ENCODE peak calls at places on chromosomes 13 and 19, in six cellular contexts. I is CD8-positive, alpha-beta T cell; V is mesendoderm; Z is upper lobe of right lung; R is GM12878; C is Peyer's patch. Q is an unnamed sample. For H3K4me1, the result is how much of the 10 kb centered on the place peaks cover.

GRCh38 chr13:107466326-107466725 is 749.0 kb downstream of the LIG4 start:
- DNase-seq in Z (no peak), C (no peak), R (no peak), I (no peak), V (peak), Q (no peak)

GRCh38 chr19:49853852-49854849 is 3.2 kb downstream of the PTOV1 start:
- DNase-seq in Z (no peak), V (no peak), I (no peak), C (no peak), R (no peak), Q (no peak)

GRCh38 chr13:43269037-43269476 is 245.7 kb downstream of the DNAJC15 start:
- DNase-seq in C (peak), R (no peak), V (no peak), Z (no peak), I (no peak), Q (no peak)

GRCh38 chr19:14517446-14517839 is 754 bp downstream of the DNAJB1 start:
- DNase-seq in V (peak), R (no peak), Z (no peak), I (no peak), C (peak), Q (no peak)

GRCh38 chr19:55615553-55616394 is 8.6 kb downstream of the ZNF784 start:
- DNase-seq in V (no peak), Z (no peak), I (no peak), C (no peak), R (no peak), Q (no peak)

GRCh38 chr13:31310781-31311180 is 111.0 kb downstream of the B3GLCT start:
- DNase-seq in Z (no peak), I (no peak), C (no peak), R (no peak), V (no peak), Q (no peak)

GRCh38 chr13:66128692-66129269 is 1101.4 kb downstream of the PCDH9 start:
- DNase-seq in R (no peak), V (no peak), C (no peak), Z (no peak), I (no peak), Q (no peak)

GRCh38 chr13:92849381-92849780 is 377.2 kb upstream of the GPC6 start:
- DNase-seq in C (no peak), Z (no peak), R (no peak), I (no peak), V (no peak), Q (no peak)

GRCh38 chr13:29878101-29878500 is 27.7 kb upstream of the UBL3 start:
- DNase-seq in R (no peak), C (no peak), I (no peak), Z (no peak), V (peak), Q (no peak)

GRCh38 chr19:18519962-18520847 is 1.7 kb downstream of the ELL start:
- DNase-seq in V (peak), I (peak), R (no peak), Z (peak), C (peak), Q (peak)

GRCh38 chr13:77828815-77829214 is 89.8 kb downstream of the EDNRB start:
- DNase-seq in V (no peak), R (no peak), C (no peak), Z (no peak), I (no peak), Q (no peak)

GRCh38 chr13:31982540-31982939 is 49.0 kb upstream of the FRY start:
- DNase-seq in Z (peak), C (peak), V (no peak), I (no peak), R (no peak), Q (no peak)

GRCh38 chr19:31285744-31286143 is 63.5 kb downstream of the TSHZ3 start:
- DNase-seq in I (no peak), V (no peak), R (no peak), C (no peak), Z (peak), Q (no peak)

GRCh38 chr13:51291341-51291740 is 48.1 kb upstream of the SERPINE3 start:
- DNase-seq in V (no peak), R (no peak), Z (no peak), I (no peak), C (no peak), Q (no peak)

GRCh38 chr19:33849551-33850147 is 53.0 kb downstream of the KCTD15 start:
- DNase-seq in C (no peak), R (no peak), Z (no peak), I (no peak), V (no peak), Q (no peak)

GRCh38 chr13:113448885-113449692 is 4.2 kb downstream of the ADPRHL1 start:
- DNase-seq in V (no peak), Z (peak), I (peak), C (peak), R (peak), Q (peak)

GRCh38 chr19:15115080-15115479 is 7.9 kb downstream of the SYDE1 start:
- DNase-seq in V (no peak), I (no peak), C (peak), R (no peak), Z (no peak), Q (no peak)

GRCh38 chr19:50490411-50490811 is 13.8 kb upstream of the GARIN5A start:
- DNase-seq in R (no peak), V (no peak), I (no peak), C (no peak), Z (peak), Q (no peak)

GRCh38 chr13:92830821-92831220 is 395.8 kb upstream of the GPC6 start:
- DNase-seq in V (no peak), C (no peak), Z (no peak), R (no peak), I (no peak), Q (no peak)

GRCh38 chr13:29472317-29472961 is 123.0 kb downstream of the SLC7A1 start:
- DNase-seq in C (peak), I (peak), V (peak), Z (no peak), R (no peak), Q (peak)

GRCh38 chr13:77832339-77833100 is 86.1 kb downstream of the EDNRB start:
- DNase-seq in C (no peak), I (no peak), V (no peak), Z (no peak), R (no peak), Q (no peak)

GRCh38 chr19:1699998-1700732 is 47.8 kb upstream of the TCF3 start:
- DNase-seq in V (no peak), C (no peak), Z (no peak), R (no peak), I (no peak), Q (no peak)

GRCh38 chr13:110680852-110681251 is 25.1 kb downstream of the CARS2 start:
- DNase-seq in V (peak), Z (no peak), R (no peak), C (no peak), I (no peak), Q (peak)

GRCh38 chr13:110676057-110676510 is 29.8 kb downstream of the CARS2 start:
- DNase-seq in I (no peak), V (no peak), C (peak), Z (no peak), R (peak), Q (no peak)

GRCh38 chr13:110677731-110678545 is 28.0 kb downstream of the CARS2 start:
- DNase-seq in R (no peak), C (no peak), Z (no peak), V (no peak), I (no peak), Q (no peak)

GRCh38 chr13:110681868-110682550 is 23.9 kb downstream of the CARS2 start:
- DNase-seq in Z (no peak), C (no peak), I (no peak), R (no peak), V (no peak), Q (no peak)

GRCh38 chr13:110676511-110677204 is 29.3 kb downstream of the CARS2 start:
- DNase-seq in I (no peak), R (peak), Z (no peak), C (peak), V (no peak), Q (no peak)
- H3K4me1 ChIP-seq in I (under half), R (under half), Z (under half), C (under half), V (under half), Q (under half)

DNA sequence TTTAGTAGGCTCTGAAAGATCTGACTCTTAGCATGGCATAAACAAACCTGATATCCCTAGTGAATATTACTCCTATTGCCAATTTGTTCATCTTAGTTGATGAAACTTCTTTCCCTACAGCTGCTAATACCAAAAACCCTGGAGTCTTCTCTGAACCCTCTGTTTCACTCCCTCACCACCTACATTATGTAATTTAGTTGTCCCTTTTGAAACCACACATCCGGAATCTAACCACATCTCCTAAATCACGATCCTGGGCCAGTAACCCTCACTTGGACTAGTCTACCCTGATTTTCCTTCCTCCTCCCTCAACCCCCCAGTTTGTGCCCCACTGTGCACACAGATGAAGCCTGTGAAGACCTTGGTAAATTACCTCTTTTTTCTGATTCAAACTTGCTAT is 1.2 kb downstream of the ZNF256 start:
- DNase-seq in I (no peak), C (no peak), Z (no peak), V (no peak), R (no peak), Q (no peak)
- H3K4me3 ChIP-seq in I (peak), C (no peak), Z (peak), V (peak), R (peak), Q (peak)

DNA sequence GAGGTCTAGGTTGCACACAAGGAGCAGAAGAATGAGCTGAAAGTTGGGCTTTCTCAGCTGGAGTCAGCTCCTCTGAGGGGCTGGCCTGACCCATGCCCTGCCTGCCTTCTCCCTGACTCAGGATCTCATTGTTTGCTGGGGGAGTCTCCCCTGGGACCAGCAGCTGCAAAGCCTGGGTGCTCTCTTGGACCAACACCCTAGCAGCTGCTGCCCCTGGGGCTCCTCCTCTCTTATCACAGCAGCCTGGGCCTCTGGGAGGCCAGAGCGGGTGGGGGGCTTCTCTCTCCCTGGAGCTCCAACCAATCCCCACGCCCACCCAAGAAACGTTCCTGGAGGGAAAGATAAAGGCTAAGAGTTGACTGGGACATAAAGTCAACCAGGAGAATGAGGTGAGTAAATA is 1.6 kb upstream of the FCGBP start:
- DNase-seq in I (no peak), V (no peak), Z (no peak), C (peak), R (no peak), Q (no peak)
- H3K4me1 ChIP-seq in I (half or more), V (under half), Z (under half), C (under half), R (under half), Q (under half)

DNA sequence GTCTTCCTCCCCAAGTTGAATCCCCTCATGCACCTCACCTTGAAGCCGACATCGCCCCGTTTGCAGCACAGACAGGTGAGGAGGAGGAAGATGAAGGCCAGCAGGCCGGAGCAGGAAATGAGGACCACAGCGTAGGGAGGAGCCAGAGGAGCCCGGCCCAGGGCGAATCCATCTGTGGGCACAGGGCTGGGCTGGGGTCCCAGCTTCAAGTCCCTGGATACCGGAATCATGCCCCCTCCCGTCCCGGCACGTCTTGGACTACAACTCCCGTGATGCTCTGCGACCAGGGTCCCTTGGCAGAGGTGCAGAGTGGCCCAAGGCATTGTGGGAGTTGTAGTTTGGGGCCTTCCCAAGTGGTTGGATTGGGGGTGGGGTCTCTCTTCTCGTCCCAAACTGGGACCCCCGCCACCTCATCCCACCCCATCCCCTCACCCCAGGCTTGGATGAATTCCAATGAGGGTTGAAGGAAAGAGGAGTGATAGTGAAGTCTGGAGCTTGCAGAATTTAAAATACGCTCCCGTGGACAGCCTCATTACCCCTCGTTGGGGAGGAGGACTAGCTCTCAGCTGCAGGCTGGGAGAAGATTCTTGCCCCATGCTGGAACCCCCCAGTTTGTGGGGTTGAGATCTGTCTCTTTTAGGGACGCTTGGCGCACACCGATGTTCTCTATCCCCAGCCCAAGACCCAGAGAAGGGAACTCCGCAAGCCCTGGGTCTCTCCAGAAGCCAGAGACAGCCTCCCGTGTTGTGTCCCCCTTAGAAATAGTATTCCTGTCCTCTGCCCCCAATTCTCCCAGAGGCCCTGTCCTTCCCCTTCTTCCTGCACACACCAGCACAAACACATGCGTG is 990 bp downstream of the LMTK3 start:
- DNase-seq in Z (peak), C (peak), R (no peak), V (peak), I (peak), Q (peak)
- H3K4me3 ChIP-seq in Z (peak), C (no peak), R (no peak), V (no peak), I (peak), Q (peak)

DNA sequence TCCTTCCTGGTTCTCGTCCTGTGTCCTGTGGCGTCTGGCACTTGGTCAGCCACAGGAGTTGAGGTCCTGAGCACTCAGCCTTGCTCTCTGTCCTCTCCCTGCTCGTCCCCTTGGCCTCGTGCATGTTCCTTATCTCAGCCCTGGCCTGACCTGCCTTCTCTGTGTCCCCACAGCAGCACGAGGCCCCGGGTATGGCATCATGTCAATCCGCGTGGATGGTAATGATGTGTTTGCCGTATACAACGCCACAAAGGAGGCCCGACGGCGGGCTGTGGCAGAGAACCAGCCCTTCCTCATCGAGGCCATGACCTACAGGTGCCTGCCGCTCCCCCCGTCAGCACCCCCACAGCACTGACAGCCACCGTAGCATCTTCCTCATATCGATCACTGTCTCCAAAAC is 4.7 kb downstream of the B3GNT8 start:
- DNase-seq in R (no peak), C (no peak), V (no peak), Z (no peak), I (no peak), Q (no peak)
- H3K4me1 ChIP-seq in R (under half), C (under half), V (under half), Z (under half), I (under half), Q (under half)

GRCh38 chr13:20812890-20813289 is 39.1 kb upstream of the EEF1AKMT1 start:
- DNase-seq in I (no peak), R (no peak), Z (no peak), C (no peak), V (peak), Q (no peak)
- H3K4me3 ChIP-seq in I (no peak), R (no peak), Z (no peak), C (no peak), V (no peak), Q (no peak)

GRCh38 chr13:50127726-50128291 is 112.6 kb downstream of the KCNRG start:
- DNase-seq in R (no peak), C (no peak), I (no peak), Z (no peak), V (peak), Q (peak)

GRCh38 chr13:50125556-50126377 is 110.5 kb downstream of the KCNRG start:
- DNase-seq in I (peak), Z (peak), V (peak), R (no peak), C (peak), Q (peak)

GRCh38 chr13:50128406-50129048 is 113.3 kb downstream of the KCNRG start:
- DNase-seq in I (no peak), C (no peak), V (peak), R (no peak), Z (no peak), Q (peak)

GRCh38 chr13:50126378-50127016 is 111.3 kb downstream of the KCNRG start:
- DNase-seq in I (no peak), C (peak), V (peak), R (no peak), Z (no peak), Q (peak)

GRCh38 chr13:50127017-50127725 is 111.9 kb downstream of the KCNRG start:
- DNase-seq in R (no peak), C (peak), V (peak), I (no peak), Z (peak), Q (peak)
- H3K4me1 ChIP-seq in R (half or more), C (under half), V (under half), I (half or more), Z (under half), Q (half or more)

GRCh38 chr19:41958367-41959055 is 610 bp downstream of the RABAC1 start:
- DNase-seq in I (peak), V (peak), C (peak), R (no peak), Z (peak), Q (peak)

GRCh38 chr19:41957838-41958366 is 1.2 kb downstream of the RABAC1 start:
- DNase-seq in C (peak), Z (peak), R (no peak), I (no peak), V (peak), Q (peak)

GRCh38 chr19:41959056-41960053 is at the start of gene RABAC1:
- DNase-seq in C (peak), V (peak), R (peak), Z (peak), I (peak), Q (peak)

GRCh38 chr19:41957161-41957837 is 1.8 kb downstream of the RABAC1 start:
- DNase-seq in I (no peak), V (no peak), C (peak), R (no peak), Z (no peak), Q (no peak)

DNA sequence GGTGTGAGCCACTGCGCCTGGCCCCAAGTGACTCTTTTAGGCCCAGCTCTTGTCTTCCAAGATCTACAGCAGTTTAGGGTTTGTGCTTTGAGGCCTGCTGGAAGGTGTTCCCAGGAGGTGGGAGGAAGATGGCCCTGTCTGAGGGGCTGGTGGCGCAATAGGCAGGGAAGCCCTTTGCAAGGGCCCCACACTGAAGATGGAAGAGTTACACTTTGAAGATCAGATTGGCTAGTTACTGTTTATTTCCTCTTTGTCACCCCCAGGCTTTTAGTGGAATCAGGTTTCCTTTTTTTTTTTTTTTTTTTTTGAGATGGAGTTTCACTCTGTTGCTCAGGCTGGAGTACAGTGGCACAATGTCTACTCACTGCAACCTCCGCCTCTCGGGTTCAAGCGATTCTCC is 1.9 kb upstream of the RABAC1 start:
- DNase-seq in C (no peak), R (no peak), V (no peak), I (no peak), Z (no peak), Q (no peak)
- H3K4me3 ChIP-seq in C (no peak), R (no peak), V (no peak), I (no peak), Z (no peak), Q (no peak)

GRCh38 chr19:29680447-29680846 is 15.2 kb downstream of the PLEKHF1 start:
- DNase-seq in I (peak), R (no peak), C (peak), Z (peak), V (no peak), Q (peak)

GRCh38 chr19:29676586-29676985 is 11.3 kb downstream of the PLEKHF1 start:
- DNase-seq in V (no peak), R (no peak), I (no peak), C (peak), Z (peak), Q (no peak)

GRCh38 chr19:29679598-29680210 is 14.4 kb downstream of the PLEKHF1 start:
- DNase-seq in V (no peak), R (no peak), Z (no peak), C (no peak), I (no peak), Q (no peak)

GRCh38 chr19:29677001-29677781 is 11.9 kb downstream of the PLEKHF1 start:
- DNase-seq in I (no peak), C (no peak), Z (no peak), V (peak), R (no peak), Q (no peak)

DNA sequence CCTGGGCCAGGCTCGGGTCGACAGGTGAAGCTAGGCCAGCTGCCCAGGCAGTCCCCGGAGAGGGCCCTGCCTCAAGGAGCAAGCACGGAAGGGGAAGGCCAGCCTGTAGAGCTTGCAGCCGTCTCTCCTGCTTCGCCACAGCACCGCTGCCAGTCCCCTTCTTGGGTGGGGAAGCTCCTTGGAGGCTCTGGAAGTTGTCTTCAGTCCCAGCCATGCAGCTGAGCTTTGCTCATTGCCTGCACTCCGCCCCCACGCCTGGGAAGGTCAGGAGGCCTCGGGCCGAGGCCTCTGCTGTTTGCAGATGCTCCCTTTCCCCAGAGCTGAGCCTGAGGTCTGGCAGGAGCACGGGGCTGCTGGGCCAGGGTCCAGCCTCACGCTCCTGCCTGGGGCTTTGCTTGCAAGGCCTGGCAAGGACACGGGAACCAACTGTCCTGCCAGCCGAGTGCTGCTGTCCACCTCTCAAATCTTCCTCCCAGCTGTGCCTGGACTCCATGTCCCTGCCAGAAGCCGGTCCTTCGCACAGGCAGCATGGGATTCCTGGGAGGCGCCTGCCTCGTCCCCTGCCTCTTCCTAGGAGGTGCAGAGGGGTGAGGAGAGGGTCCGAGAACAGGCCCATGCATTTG is 13.3 kb downstream of the PLEKHF1 start:
- DNase-seq in I (no peak), V (no peak), C (peak), R (no peak), Z (peak), Q (no peak)
- H3K4me1 ChIP-seq in I (half or more), V (under half), C (half or more), R (under half), Z (half or more), Q (half or more)